ENCODE peak calls at places on chromosomes 5 and 9, in six cellular contexts. Z is dorsolateral prefrontal cortex, I is kidney, X is HEK293T, P is RKO, R is amniotic epithelial cell. F is an unnamed sample.

GRCh38 chr5:78773655-78774054 is 125.1 kb upstream of the LHFPL2 start:
- DNase-seq in Z (no peak), I (no peak), X (no peak), P (no peak), R (no peak), F (no peak)

GRCh38 chr5:157487358-157487757 is 27.3 kb downstream of the NIPAL4 start:
- DNase-seq in Z (no peak), I (no peak), X (no peak), P (no peak), R (no peak), F (no peak)

GRCh38 chr9:129172816-129173215 is 5.2 kb downstream of the IER5L start:
- DNase-seq in Z (no peak), I (no peak), X (no peak), P (no peak), R (peak; percentile 51), F (no peak)

GRCh38 chr5:55993628-55994501 is 898 bp downstream of the IL6ST start:
- DNase-seq in Z (no peak), I (no peak), X (no peak), P (peak; percentile 28), R (peak; percentile 14), F (no peak)

GRCh38 chr9:98851730-98852462 is 44.4 kb downstream of the GALNT12 start:
- DNase-seq in Z (no peak), I (no peak), X (no peak), P (no peak), R (peak; percentile 62), F (no peak)

GRCh38 chr9:125586173-125586512 is 120.9 kb downstream of the MAPKAP1 start:
- DNase-seq in Z (no peak), I (no peak), X (no peak), P (no peak), R (no peak), F (no peak)

GRCh38 chr5:142597546-142598337 is 88.1 kb downstream of the FGF1 start:
- DNase-seq in Z (peak; percentile 36), I (no peak), X (peak; percentile 13), P (peak; percentile 97), R (peak; percentile 75), F (peak; percentile 50)

GRCh38 chr5:54986269-54986654 is 869 bp upstream of the ESM1 start:
- DNase-seq in Z (no peak), I (no peak), X (no peak), P (no peak), R (no peak), F (no peak)

GRCh38 chr9:82637368-82637767 is 425.6 kb downstream of the RASEF start:
- DNase-seq in Z (no peak), I (peak; percentile 49), X (no peak), P (no peak), R (no peak), F (no peak)

GRCh38 chr5:1112596-1113331 is 901 bp upstream of the SLC12A7 start:
- DNase-seq in Z (no peak), I (no peak), X (no peak), P (peak; percentile 20), R (no peak), F (no peak)

GRCh38 chr5:146401021-146401420 is 46.1 kb upstream of the TCERG1 start:
- DNase-seq in Z (no peak), I (no peak), X (no peak), P (no peak), R (no peak), F (no peak)

GRCh38 chr5:58149345-58149744 is 310.5 kb downstream of the PLK2 start:
- DNase-seq in Z (no peak), I (no peak), X (no peak), P (no peak), R (no peak), F (no peak)

GRCh38 chr5:173339286-173339685 is 11.1 kb upstream of the STC2 start:
- DNase-seq in Z (no peak), I (no peak), X (no peak), P (no peak), R (no peak), F (no peak)

GRCh38 chr9:28439688-28440087 is 866.4 kb upstream of the C9orf72 start:
- DNase-seq in Z (no peak), I (no peak), X (no peak), P (no peak), R (no peak), F (no peak)

GRCh38 chr5:107284822-107285510 is 385.8 kb downstream of the EFNA5 start:
- DNase-seq in Z (no peak), I (no peak), X (no peak), P (peak; percentile 36), R (peak; percentile 85), F (peak; percentile 57)

GRCh38 chr9:90379771-90380170 is 262.9 kb downstream of the DIRAS2 start:
- DNase-seq in Z (no peak), I (no peak), X (no peak), P (no peak), R (no peak), F (no peak)

GRCh38 chr5:144467795-144468194 is 297.1 kb downstream of the KCTD16 start:
- DNase-seq in Z (no peak), I (no peak), X (peak; percentile 40), P (peak; percentile 41), R (peak; percentile 65), F (peak; percentile 9)

GRCh38 chr5:72600401-72600981 is 93.3 kb upstream of the ZNF366 start:
- DNase-seq in Z (no peak), I (no peak), X (no peak), P (peak; percentile 93), R (peak; percentile 88), F (peak; percentile 80)

GRCh38 chr5:132087661-132088060 is 14.1 kb downstream of the CSF2 start:
- DNase-seq in Z (no peak), I (no peak), X (no peak), P (no peak), R (no peak), F (no peak)

GRCh38 chr5:10656176-10656830 is 92.4 kb downstream of the ANKRD33B start:
- DNase-seq in Z (no peak), I (no peak), X (no peak), P (peak; percentile 26), R (peak; percentile 14), F (no peak)